ENCODE peak calls at places on chromosomes 1 and 21, in seven cellular contexts. Y is heart left ventricle; L is omental fat pad; A is mesothelial cell of epicardium; B is body of pancreas; X is CD8-positive, alpha-beta T cell; Z is GM23338. S is an unnamed sample.

GRCh38 chr1:96596226-96596625 is 125.4 kb upstream of the PTBP2 start:
- DNase-seq in B (no peak), A (no peak), Y (no peak), X (no peak), L (no peak), Z (peak), S (no peak)

GRCh38 chr1:156336242-156336641 is 1.9 kb downstream of the CCT3 start:
- DNase-seq in A (no peak), Z (peak), Y (no peak), B (no peak), L (no peak), X (no peak), S (no peak)

GRCh38 chr1:43036457-43036827 is 77.8 kb upstream of the SLC2A1 start:
- DNase-seq in Y (no peak), L (no peak), X (no peak), A (no peak), B (no peak), Z (no peak), S (no peak)

GRCh38 chr1:80153762-80154555 is 1147.4 kb upstream of the ADGRL4 start:
- DNase-seq in Z (peak), B (no peak), Y (no peak), L (no peak), A (no peak), X (no peak), S (no peak)

GRCh38 chr21:45253633-45254556 is 33.8 kb downstream of the POFUT2 start:
- DNase-seq in L (no peak), Y (no peak), A (peak), Z (no peak), X (no peak), B (no peak), S (no peak)

GRCh38 chr1:185936641-185937040 is 202.4 kb downstream of the HMCN1 start:
- DNase-seq in L (no peak), B (no peak), X (no peak), Z (no peak), Y (no peak), A (no peak), S (no peak)

GRCh38 chr21:44713846-44714245 is 2.5 kb upstream of the TSPEAR start:
- DNase-seq in Z (no peak), A (peak), L (no peak), B (no peak), X (no peak), Y (no peak), S (peak)

GRCh38 chr1:199124351-199124750 is 485.5 kb downstream of the PTPRC start:
- DNase-seq in X (no peak), L (no peak), Y (no peak), B (no peak), A (no peak), Z (no peak), S (no peak)

GRCh38 chr1:15425961-15426360 is 12.3 kb upstream of the CTRC start:
- DNase-seq in B (no peak), Z (no peak), X (no peak), A (no peak), L (no peak), Y (no peak), S (no peak)

GRCh38 chr1:181101581-181102226 is 13.2 kb downstream of the IER5 start:
- DNase-seq in A (no peak), B (no peak), X (no peak), Y (no peak), L (no peak), Z (peak), S (no peak)

GRCh38 chr1:19067187-19067911 is 110.9 kb upstream of the IFFO2 start:
- DNase-seq in A (no peak), X (no peak), L (no peak), B (peak), Z (no peak), Y (no peak), S (no peak)

DNA sequence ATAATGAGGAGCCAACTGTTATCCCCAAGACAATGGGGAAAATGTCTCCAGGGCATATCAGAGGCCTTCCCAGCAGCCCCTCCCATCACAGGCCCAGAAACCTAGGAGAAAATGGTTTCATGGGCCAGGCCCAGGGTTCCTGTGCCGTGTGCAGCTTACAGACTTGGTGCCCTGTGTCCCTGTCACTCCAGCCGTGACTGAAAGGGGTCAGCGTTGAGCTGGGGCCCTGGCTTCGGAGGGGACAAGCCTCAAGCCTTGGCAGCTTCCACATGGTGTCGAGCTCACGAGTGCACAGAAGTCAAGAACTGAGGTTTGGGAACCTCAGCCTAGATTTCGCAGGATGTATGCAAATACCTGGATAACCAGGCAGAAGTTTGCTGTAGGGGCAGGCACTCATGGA is 18.1 kb downstream of the SIPA1L2 start:
- DNase-seq in A (no peak), B (no peak), L (no peak), Y (no peak), X (no peak), Z (peak), S (no peak)
- TF ChIP-seq CTCF in A (no peak), B (no peak), L (no peak), Y (no peak), X (no peak), Z (peak), S (no peak)

DNA sequence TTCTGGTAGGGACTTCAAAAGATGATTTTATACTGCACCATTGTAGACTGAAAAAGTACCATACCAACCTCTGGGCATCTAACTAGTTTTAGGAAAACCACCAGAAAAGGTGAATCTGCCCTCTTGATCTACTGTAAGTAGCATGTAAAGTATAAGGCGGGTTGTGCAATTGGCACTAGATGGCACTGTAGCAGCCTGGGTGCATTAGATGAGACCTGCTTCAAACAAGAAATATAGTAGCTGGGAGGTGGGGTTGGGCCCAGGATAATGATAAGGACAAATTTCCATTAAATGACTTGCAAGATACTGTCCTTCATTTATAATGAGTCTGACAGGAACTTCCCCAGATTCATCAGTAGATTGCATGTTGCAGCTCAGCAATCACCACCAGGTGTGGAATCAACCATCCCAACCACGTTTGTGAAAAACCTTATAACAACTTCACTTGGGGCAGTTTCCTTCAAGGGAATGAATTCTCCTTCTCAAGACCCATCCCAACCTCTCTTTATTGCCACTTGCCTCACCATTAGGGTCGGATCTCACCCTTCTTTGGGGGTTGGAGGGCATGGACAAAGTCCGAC is 37.3 kb upstream of the IL10 start:
- DNase-seq in B (peak), Y (no peak), A (no peak), L (no peak), Z (peak), X (peak), S (no peak)
- TF ChIP-seq CTCF in B (peak), Y (peak), A (no peak), L (no peak), Z (peak), X (peak), S (peak)

GRCh38 chr1:54372978-54373377 is 33.2 kb downstream of the SSBP3 start:
- DNase-seq in Y (peak), A (no peak), X (peak), L (no peak), Z (no peak), B (no peak), S (no peak)

GRCh38 chr1:54376085-54377039 is 29.8 kb downstream of the SSBP3 start:
- DNase-seq in L (no peak), B (no peak), X (no peak), A (no peak), Y (no peak), Z (no peak), S (no peak)

GRCh38 chr1:54377040-54377691 is 29.0 kb downstream of the SSBP3 start:
- DNase-seq in X (no peak), A (no peak), B (peak), L (no peak), Y (peak), Z (no peak), S (no peak)

GRCh38 chr1:54374766-54375165 is 31.4 kb downstream of the SSBP3 start:
- DNase-seq in A (no peak), L (no peak), B (no peak), X (no peak), Y (peak), Z (no peak), S (no peak)

GRCh38 chr1:54375331-54376084 is 30.7 kb downstream of the SSBP3 start:
- DNase-seq in A (no peak), X (no peak), Z (peak), Y (peak), B (no peak), L (no peak), S (no peak)
- TF ChIP-seq CTCF in A (no peak), X (no peak), Z (peak), Y (peak), B (no peak), L (no peak), S (no peak)

GRCh38 chr1:153977250-153978240 is at the start of gene JTB:
- DNase-seq in Z (peak), L (peak), X (peak), Y (peak), B (peak), A (peak), S (peak)
- TF ChIP-seq CTCF in Z (no peak), L (no peak), X (no peak), Y (no peak), B (no peak), A (no peak), S (no peak)

DNA sequence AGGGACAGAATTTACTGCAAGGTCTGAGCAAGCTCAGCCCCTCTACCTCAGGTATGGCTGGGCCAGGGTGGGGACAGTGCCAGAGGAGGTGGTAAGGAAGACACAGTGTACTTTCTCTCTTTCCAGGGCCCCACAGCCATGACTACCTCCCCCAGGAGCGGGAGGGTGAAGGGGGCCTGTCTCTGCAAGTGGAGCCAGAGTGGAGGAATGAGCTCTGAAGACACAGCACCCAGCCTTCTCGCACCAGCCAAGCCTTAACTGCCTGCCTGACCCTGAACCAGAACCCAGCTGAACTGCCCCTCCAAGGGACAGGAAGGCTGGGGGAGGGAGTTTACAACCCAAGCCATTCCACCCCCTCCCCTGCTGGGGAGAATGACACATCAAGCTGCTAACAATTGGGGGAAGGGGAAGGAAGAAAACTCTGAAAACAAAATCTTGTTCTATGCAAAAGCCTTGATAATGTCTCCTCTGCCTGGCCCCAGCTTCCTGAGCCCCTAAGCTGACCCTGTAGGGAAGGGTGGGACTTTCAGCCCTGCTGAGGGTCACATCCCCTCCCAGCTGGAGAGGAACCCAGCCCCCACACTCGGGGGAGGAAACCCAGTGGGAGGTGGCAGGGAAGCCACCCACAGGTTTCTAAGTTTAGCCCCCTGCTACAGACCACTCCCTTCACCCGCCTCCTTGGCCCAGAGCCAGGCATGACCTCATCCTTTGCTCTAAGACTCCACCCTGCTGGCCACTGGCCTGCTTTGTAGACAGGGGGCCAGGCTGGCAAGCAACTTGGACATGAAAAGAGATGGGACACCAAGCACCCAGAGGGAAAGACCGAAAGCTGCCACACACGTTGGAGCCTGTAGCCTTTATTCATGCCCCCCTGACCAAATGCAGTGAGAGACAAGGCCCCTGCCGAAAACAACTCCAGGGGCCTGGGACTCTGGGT is 6.4 kb downstream of the RHOC start:
- DNase-seq in A (peak), Y (peak), B (peak), L (peak), Z (peak), X (peak), S (peak)
- TF ChIP-seq CTCF in A (no peak), Y (peak), B (peak), L (no peak), Z (peak), X (no peak), S (peak)

GRCh38 chr1:39408641-39409054 is 82.8 kb upstream of the BMP8A start:
- DNase-seq in A (peak), X (peak), Y (peak), Z (peak), L (peak), B (peak), S (peak)

GRCh38 chr1:39409055-39409816 is 82.2 kb upstream of the BMP8A start:
- DNase-seq in X (peak), L (no peak), A (peak), Y (peak), B (peak), Z (peak), S (no peak)

GRCh38 chr1:39406533-39407478 is 84.6 kb upstream of the BMP8A start:
- DNase-seq in A (no peak), L (no peak), X (no peak), B (peak), Z (no peak), Y (no peak), S (no peak)

GRCh38 chr1:39407889-39408640 is 83.4 kb upstream of the BMP8A start:
- DNase-seq in Y (no peak), B (peak), X (no peak), Z (peak), A (no peak), L (no peak), S (no peak)

GRCh38 chr1:39407496-39407888 is 83.9 kb upstream of the BMP8A start:
- DNase-seq in Z (peak), L (no peak), X (no peak), A (no peak), Y (no peak), B (peak), S (no peak)
- TF ChIP-seq CTCF in Z (no peak), L (no peak), X (no peak), A (no peak), Y (no peak), B (no peak), S (no peak)

GRCh38 chr1:46555826-46556619 is 4.6 kb upstream of the KNCN start:
- DNase-seq in A (no peak), Y (no peak), Z (no peak), X (no peak), B (no peak), L (no peak), S (no peak)

GRCh38 chr1:46558141-46558963 is 6.9 kb upstream of the KNCN start:
- DNase-seq in L (no peak), B (no peak), Y (no peak), X (no peak), Z (peak), A (no peak), S (no peak)

GRCh38 chr1:46555081-46555432 is 3.6 kb upstream of the KNCN start:
- DNase-seq in Y (no peak), B (no peak), Z (no peak), L (no peak), A (no peak), X (no peak), S (no peak)

GRCh38 chr1:46557403-46557802 is 6.0 kb upstream of the KNCN start:
- DNase-seq in Z (no peak), B (no peak), Y (no peak), X (no peak), A (no peak), L (no peak), S (no peak)

GRCh38 chr1:46556822-46557221 is 5.4 kb upstream of the KNCN start:
- DNase-seq in Y (no peak), L (no peak), A (no peak), X (no peak), B (no peak), Z (no peak), S (no peak)
- TF ChIP-seq CTCF in Y (no peak), L (no peak), A (no peak), X (no peak), B (no peak), Z (no peak), S (no peak)

GRCh38 chr1:62884156-62884740 is 100.3 kb downstream of the ATG4C start:
- DNase-seq in X (no peak), A (no peak), Z (no peak), Y (no peak), B (no peak), L (no peak), S (no peak)
- TF ChIP-seq CTCF in X (no peak), A (no peak), Z (no peak), Y (no peak), B (no peak), L (no peak), S (no peak)

S was measured in osteocyte.